ENCODE peak calls at places on chromosomes 7 and 10, in six cellular contexts. L is iPS DF 6.9; N is astrocyte; C is transverse colon; G is CD4-positive, alpha-beta memory T cell; B is ovary. D is an unnamed sample.

GRCh38 chr10:60654813-60655464 is 123.3 kb upstream of the CDK1 start:
- DNase-seq in G (no peak), L (no peak), C (no peak), B (no peak), N (peak; percentile 66), D (no peak)

GRCh38 chr7:1432411-1433082 is 26.7 kb downstream of the MICALL2 start:
- DNase-seq in B (peak; percentile 67), N (no peak), L (no peak), G (peak; percentile 73), C (peak; percentile 76), D (peak; percentile 63)

GRCh38 chr7:1022356-1022755 is 22.0 kb upstream of the GPR146 start:
- DNase-seq in L (no peak), B (no peak), G (no peak), C (no peak), N (no peak), D (no peak)

GRCh38 chr10:122279725-122280141 is 8.6 kb downstream of the BTBD16 start:
- DNase-seq in G (no peak), L (peak; percentile 47), N (peak; percentile 17), C (no peak), B (peak; percentile 20), D (no peak)

GRCh38 chr7:23468721-23469149 is 1.6 kb downstream of the IGF2BP3 start:
- DNase-seq in C (peak; percentile 8), G (no peak), B (no peak), N (no peak), L (no peak), D (no peak)

GRCh38 chr10:107728807-107729206 is 564.3 kb upstream of the SORCS1 start:
- DNase-seq in N (no peak), C (no peak), L (no peak), B (no peak), G (no peak), D (no peak)

GRCh38 chr10:113895018-113895417 is 40.6 kb downstream of the NHLRC2 start:
- DNase-seq in B (no peak), N (peak; percentile 59), G (no peak), C (no peak), L (no peak), D (no peak)

GRCh38 chr10:21456160-21456559 is 69.3 kb downstream of the SKIDA1 start:
- DNase-seq in L (no peak), N (no peak), B (no peak), C (no peak), G (no peak), D (no peak)

GRCh38 chr10:97849491-97850402 is at the start of gene GOLGA7B:
- DNase-seq in L (no peak), N (no peak), B (no peak), C (peak; percentile 44), G (peak; percentile 70), D (no peak)

GRCh38 chr7:6398943-6399342 is 48.8 kb downstream of the DAGLB start:
- DNase-seq in L (no peak), B (no peak), G (no peak), N (peak; percentile 49), C (no peak), D (no peak)

GRCh38 chr7:24885305-24885704 is 94.7 kb downstream of the OSBPL3 start:
- DNase-seq in L (no peak), B (no peak), N (no peak), G (no peak), C (no peak), D (no peak)

GRCh38 chr7:137454169-137455166 is 110.9 kb upstream of the PTN start:
- DNase-seq in G (no peak), N (peak; percentile 73), L (no peak), C (peak; percentile 13), B (peak; percentile 25), D (no peak)

GRCh38 chr7:23293500-23294073 is 5.6 kb upstream of the MALSU1 start:
- DNase-seq in N (no peak), C (no peak), L (no peak), G (no peak), B (no peak), D (no peak)

GRCh38 chr7:156752371-156753297 is 112.1 kb downstream of the RNF32 start:
- DNase-seq in N (peak; percentile 73), L (no peak), G (no peak), B (no peak), C (no peak), D (no peak)

DNA sequence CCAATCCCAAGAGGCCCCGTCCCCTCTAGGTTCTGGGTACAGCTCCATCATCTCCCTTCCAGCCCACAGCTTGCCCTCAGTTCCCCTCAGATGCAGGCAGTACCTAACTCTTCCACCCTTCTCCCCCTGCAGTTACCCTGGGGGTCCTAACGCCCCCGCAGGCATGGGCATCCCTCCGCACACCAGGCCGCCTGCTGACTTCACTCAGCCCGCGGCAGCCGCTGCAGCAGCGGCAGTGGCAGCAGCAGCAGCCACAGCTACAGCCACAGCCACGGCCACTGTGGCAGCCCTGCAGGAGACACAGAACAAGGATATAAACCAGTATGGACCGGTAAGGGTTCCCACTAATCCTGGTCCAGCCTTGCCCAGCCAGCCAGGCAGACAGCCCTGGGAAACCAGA is 55.2 kb upstream of the PPIF start:
- DNase-seq in L (no peak), B (no peak), C (no peak), G (no peak), N (no peak), D (no peak)
- H3K36me3 ChIP-seq in L (peaks cover 3% of the 10 kb centered on the region), B (no peaks in the 10 kb centered on the region), C (no peaks in the 10 kb centered on the region), G (peaks cover 12% of the 10 kb centered on the region), N (peaks cover 25% of the 10 kb centered on the region), D (peaks cover 81% of the 10 kb centered on the region)

GRCh38 chr7:151381083-151381332 is 28.8 kb downstream of the WDR86 start:
- DNase-seq in G (no peak), B (no peak), C (no peak), L (no peak), N (no peak), D (no peak)
- H3K36me3 ChIP-seq in G (peaks cover 17% of the 10 kb centered on the region), B (no peaks in the 10 kb centered on the region), C (peaks cover 14% of the 10 kb centered on the region), L (peaks cover 9% of the 10 kb centered on the region), N (no peaks in the 10 kb centered on the region), D (peaks cover 38% of the 10 kb centered on the region)

GRCh38 chr7:30612658-30613265 is 18.1 kb downstream of the GARS1 start:
- DNase-seq in L (no peak), B (no peak), G (no peak), N (peak; percentile 52), C (no peak), D (no peak)
- H3K36me3 ChIP-seq in L (peaks cover 27% of the 10 kb centered on the region), B (no peaks in the 10 kb centered on the region), G (peaks cover 63% of the 10 kb centered on the region), N (peaks cover 83% of the 10 kb centered on the region), C (peaks cover 40% of the 10 kb centered on the region), D (peaks cover 94% of the 10 kb centered on the region)

GRCh38 chr10:6228010-6228511 is 25.3 kb downstream of the PFKFB3 start:
- DNase-seq in N (peak; percentile 88), B (no peak), G (no peak), C (no peak), L (no peak), D (no peak)

GRCh38 chr10:6225263-6225814 is 22.6 kb downstream of the PFKFB3 start:
- DNase-seq in C (no peak), N (no peak), L (no peak), B (no peak), G (no peak), D (no peak)

GRCh38 chr10:6227346-6227745 is 24.6 kb downstream of the PFKFB3 start:
- DNase-seq in N (no peak), B (no peak), C (no peak), L (no peak), G (no peak), D (no peak)

GRCh38 chr10:6224781-6225180 is 22.0 kb downstream of the PFKFB3 start:
- DNase-seq in G (no peak), N (no peak), B (no peak), L (no peak), C (no peak), D (no peak)

DNA sequence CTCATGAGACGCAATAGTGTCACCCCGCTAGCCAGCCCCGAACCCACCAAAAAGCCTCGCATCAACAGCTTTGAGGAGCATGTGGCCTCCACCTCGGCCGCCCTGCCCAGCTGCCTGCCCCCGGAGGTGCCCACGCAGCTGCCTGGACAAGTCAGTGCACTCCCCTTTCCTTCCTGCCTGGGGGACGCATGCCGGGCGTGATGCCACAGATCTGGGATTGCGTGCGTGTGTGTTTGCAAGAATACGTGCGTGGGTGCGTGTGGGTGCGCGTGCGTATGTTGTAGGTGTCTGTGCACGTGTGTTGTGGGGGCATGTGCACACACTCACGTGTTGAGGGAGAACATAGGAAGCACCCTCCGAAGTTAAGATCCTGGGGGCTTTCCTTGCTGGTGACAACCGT is 23.5 kb downstream of the PFKFB3 start:
- DNase-seq in N (no peak), C (no peak), B (no peak), G (no peak), L (no peak), D (no peak)
- H3K36me3 ChIP-seq in N (peaks cover 39% of the 10 kb centered on the region), C (peaks cover 47% of the 10 kb centered on the region), B (no peaks in the 10 kb centered on the region), G (peaks cover 57% of the 10 kb centered on the region), L (peaks cover 47% of the 10 kb centered on the region), D (peaks cover 94% of the 10 kb centered on the region)

GRCh38 chr7:102197599-102197998 is 89.1 kb upstream of the SH2B2 start:
- DNase-seq in L (no peak), N (no peak), G (no peak), B (no peak), C (no peak), D (no peak)
- H3K36me3 ChIP-seq in L (peaks cover 41% of the 10 kb centered on the region), N (peaks cover 8% of the 10 kb centered on the region), G (peaks cover 6% of the 10 kb centered on the region), B (no peaks in the 10 kb centered on the region), C (peaks cover 55% of the 10 kb centered on the region), D (peaks cover 62% of the 10 kb centered on the region)

GRCh38 chr7:22152690-22153089 is 204.3 kb downstream of the RAPGEF5 start:
- DNase-seq in B (no peak), L (no peak), C (no peak), N (no peak), G (no peak), D (no peak)
- H3K36me3 ChIP-seq in B (no peaks in the 10 kb centered on the region), L (no peaks in the 10 kb centered on the region), C (peaks cover 15% of the 10 kb centered on the region), N (no peaks in the 10 kb centered on the region), G (no peaks in the 10 kb centered on the region), D (no peaks in the 10 kb centered on the region)

DNA sequence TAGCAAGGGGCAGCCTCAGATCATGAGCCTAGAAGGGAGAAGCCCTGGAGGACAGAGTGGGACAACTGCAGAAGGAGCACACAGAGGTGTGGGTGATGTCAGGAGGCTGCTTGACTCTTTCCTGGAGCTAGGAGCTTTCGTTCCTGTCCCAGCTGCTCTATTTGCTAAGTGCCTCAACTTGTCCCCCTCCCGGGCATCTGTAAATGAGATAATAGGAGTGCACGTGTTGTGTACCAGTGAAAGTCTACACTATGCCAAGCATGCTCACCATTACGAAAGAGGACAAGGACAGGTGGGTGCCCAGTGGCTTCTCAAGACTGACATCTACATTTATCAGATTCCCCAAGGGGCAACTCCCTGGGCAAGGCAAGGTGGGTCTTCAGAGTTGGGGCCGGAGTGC is 162.7 kb downstream of the KCNMA1 start:
- DNase-seq in C (no peak), N (no peak), B (no peak), G (no peak), L (no peak), D (no peak)
- H3K36me3 ChIP-seq in C (no peaks in the 10 kb centered on the region), N (no peaks in the 10 kb centered on the region), B (no peaks in the 10 kb centered on the region), G (no peaks in the 10 kb centered on the region), L (no peaks in the 10 kb centered on the region), D (no peaks in the 10 kb centered on the region)

DNA sequence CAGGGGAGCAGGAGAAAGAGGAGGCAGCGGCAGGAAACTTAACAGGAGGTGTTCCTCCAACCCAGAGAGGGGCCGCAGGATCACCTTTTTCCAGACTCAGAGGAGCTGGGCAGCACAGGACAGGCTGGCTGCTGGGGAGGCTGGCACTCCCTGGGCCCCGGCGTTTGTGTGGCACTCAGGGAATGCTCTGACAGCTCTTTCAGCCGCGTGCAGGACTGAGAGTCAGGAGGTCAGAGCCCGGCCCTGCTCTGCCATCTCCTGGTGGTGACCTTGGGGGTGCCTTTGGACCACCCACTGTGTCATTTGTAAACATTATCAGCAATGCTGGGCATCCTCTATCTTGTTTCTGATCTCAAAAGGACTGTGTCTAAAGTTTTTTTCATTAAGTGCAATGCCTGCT is 87.6 kb downstream of the CDH23 start:
- DNase-seq in L (no peak), C (no peak), G (no peak), B (no peak), N (no peak), D (no peak)
- H3K36me3 ChIP-seq in L (no peaks in the 10 kb centered on the region), C (no peaks in the 10 kb centered on the region), G (no peaks in the 10 kb centered on the region), B (no peaks in the 10 kb centered on the region), N (no peaks in the 10 kb centered on the region), D (no peaks in the 10 kb centered on the region)